ENCODE peak calls at places on chromosomes 11 and 22, in four cellular contexts. S is aorta; W is right cardiac atrium; Z is naive thymus-derived CD4-positive, alpha-beta T cell. U is an unnamed sample. For H3K4me1 and H3K9me3, the result is how much of the 10 kb centered on the place peaks cover.

GRCh38 chr11:10764412-10764811 is 13.4 kb downstream of the CTR9 start:
- DNase-seq in S (no peak), W (no peak), Z (no peak), U (no peak)

GRCh38 chr22:20080776-20081654 is 974 bp downstream of the DGCR8 start:
- DNase-seq in S (peak), W (peak), Z (no peak), U (no peak)

GRCh38 chr11:121780971-121781370 is 328.2 kb upstream of the SORL1-AS1 start:
- DNase-seq in S (no peak), W (no peak), Z (no peak), U (no peak)

GRCh38 chr11:267491-267994 is 10.7 kb upstream of the NLRP6 start:
- DNase-seq in S (no peak), W (no peak), Z (peak), U (peak)

GRCh38 chr11:20640401-20640800 is 29.0 kb upstream of the NELL1 start:
- DNase-seq in S (no peak), W (no peak), Z (no peak), U (no peak)

GRCh38 chr22:35961480-35961902 is 67.1 kb downstream of the RBFOX2 start:
- DNase-seq in S (peak), W (peak), Z (no peak), U (no peak)

GRCh38 chr11:58060535-58060934 is 29.8 kb downstream of the OR6Q1 start:
- DNase-seq in S (no peak), W (no peak), Z (no peak), U (no peak)

GRCh38 chr22:21078916-21079315 is 33.2 kb downstream of the LRRC74B start:
- DNase-seq in S (no peak), W (no peak), Z (no peak), U (no peak)

GRCh38 chr11:120707098-120707497 is 195.6 kb downstream of the GRIK4 start:
- DNase-seq in S (no peak), W (no peak), Z (no peak), U (no peak)

GRCh38 chr22:32323513-32324164 is 34.0 kb upstream of the RFPL3 start:
- DNase-seq in S (peak), W (no peak), Z (no peak), U (no peak)

GRCh38 chr11:117022526-117022925 is 75.7 kb downstream of the SIK3 start:
- DNase-seq in S (no peak), W (no peak), Z (no peak), U (no peak)
- H3K4me1 ChIP-seq in S (under half), W (under half), Z (under half), U (under half)

GRCh38 chr11:2663506-2663905 is 36.3 kb downstream of the KCNQ1OT1 start:
- DNase-seq in S (no peak), W (no peak), Z (no peak), U (no peak)

GRCh38 chr11:2660357-2660939 is 39.3 kb downstream of the KCNQ1OT1 start:
- DNase-seq in S (no peak), W (no peak), Z (no peak), U (no peak)

GRCh38 chr11:2661173-2662023 is 38.4 kb downstream of the KCNQ1OT1 start:
- DNase-seq in S (no peak), W (no peak), Z (no peak), U (no peak)

GRCh38 chr11:2662430-2663299 is 37.1 kb downstream of the KCNQ1OT1 start:
- DNase-seq in S (peak), W (no peak), Z (no peak), U (no peak)

DNA sequence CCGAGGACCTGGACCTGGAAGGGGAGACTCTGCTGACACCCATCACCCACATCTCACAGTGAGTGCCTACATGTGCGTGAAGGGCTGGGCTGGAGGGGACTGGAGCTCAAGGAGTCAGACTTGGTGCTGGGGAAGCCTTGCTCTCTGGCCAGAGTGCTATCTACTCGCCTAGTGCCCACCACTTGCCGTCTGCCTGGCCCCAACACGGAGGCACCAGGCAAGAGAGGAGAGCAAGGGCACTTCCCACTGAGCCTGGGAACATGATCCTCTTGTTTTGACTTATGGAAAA is 37.8 kb downstream of the KCNQ1OT1 start:
- DNase-seq in S (no peak), W (no peak), Z (no peak), U (no peak)
- H3K9me3 ChIP-seq in S (under half), W (under half), Z (under half), U (under half)

DNA sequence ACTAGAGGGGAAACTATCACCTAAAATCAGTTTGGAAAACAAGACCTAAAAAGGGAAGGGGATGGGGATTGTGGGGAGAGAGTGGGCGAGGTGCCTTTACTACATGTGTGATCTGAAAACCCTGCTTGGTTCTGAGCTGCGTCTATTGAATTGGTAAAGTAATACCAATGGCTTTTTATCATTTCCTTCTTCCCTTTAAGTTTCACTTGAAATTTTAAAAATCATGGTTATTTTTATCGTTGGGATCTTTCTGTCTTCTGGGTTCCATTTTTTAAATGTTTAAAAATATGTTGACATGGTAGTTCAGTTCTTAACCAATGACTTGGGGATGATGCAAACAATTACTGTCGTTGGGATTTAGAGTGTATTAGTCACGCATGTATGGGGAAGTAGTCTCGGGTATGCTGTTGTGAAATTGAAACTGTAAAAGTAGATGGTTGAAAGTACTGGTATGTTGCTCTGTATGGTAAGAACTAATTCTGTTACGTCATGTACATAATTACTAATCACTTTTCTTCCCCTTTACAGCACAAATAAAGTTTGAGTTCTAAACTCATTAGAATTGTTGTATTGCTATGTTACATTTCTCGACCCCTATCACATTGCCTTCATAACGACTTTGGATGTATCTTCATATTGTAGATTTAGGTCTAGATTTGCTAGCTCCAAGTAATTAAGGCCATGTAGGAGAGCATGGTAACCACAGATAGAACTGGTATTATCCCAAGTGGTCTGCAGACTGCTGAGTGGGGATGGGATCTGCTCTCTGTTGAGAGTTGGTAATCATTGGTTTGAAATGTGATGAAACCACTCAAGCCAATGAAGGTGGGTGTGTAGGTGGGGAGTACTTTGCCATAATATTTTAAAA is 3.6 kb downstream of the NEAT1 start:
- DNase-seq in S (no peak), W (no peak), Z (peak), U (no peak)
- H3K4me1 ChIP-seq in S (under half), W (under half), Z (under half), U (under half)

GRCh38 chr11:71201231-71201630 is 51.1 kb downstream of the SHANK2 start:
- DNase-seq in S (peak), W (no peak), Z (no peak), U (no peak)
- H3K9me3 ChIP-seq in S (under half), W (under half), Z (under half), U (under half)

DNA sequence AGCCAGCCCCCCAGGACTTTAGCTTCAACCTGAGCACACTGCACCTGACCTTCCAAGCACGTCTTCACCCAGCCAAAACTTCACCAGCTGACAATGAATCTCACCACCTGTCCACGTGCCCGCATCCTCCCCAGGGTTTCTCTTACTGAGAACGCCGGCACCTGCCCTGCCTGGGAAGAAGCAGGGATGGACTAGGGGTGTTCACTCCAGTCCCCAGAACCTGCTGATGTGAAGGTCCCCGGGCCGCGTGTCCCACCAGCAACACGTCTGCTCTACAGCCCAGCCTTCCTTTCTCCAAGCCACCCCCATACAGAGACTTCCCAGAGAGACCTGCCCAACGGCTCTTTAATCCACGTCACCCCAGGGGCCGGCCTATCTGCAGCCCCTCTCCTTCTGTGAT is 12.8 kb downstream of the CPT1A start:
- DNase-seq in S (no peak), W (no peak), Z (no peak), U (no peak)
- H3K4me1 ChIP-seq in S (under half), W (under half), Z (under half), U (under half)

DNA sequence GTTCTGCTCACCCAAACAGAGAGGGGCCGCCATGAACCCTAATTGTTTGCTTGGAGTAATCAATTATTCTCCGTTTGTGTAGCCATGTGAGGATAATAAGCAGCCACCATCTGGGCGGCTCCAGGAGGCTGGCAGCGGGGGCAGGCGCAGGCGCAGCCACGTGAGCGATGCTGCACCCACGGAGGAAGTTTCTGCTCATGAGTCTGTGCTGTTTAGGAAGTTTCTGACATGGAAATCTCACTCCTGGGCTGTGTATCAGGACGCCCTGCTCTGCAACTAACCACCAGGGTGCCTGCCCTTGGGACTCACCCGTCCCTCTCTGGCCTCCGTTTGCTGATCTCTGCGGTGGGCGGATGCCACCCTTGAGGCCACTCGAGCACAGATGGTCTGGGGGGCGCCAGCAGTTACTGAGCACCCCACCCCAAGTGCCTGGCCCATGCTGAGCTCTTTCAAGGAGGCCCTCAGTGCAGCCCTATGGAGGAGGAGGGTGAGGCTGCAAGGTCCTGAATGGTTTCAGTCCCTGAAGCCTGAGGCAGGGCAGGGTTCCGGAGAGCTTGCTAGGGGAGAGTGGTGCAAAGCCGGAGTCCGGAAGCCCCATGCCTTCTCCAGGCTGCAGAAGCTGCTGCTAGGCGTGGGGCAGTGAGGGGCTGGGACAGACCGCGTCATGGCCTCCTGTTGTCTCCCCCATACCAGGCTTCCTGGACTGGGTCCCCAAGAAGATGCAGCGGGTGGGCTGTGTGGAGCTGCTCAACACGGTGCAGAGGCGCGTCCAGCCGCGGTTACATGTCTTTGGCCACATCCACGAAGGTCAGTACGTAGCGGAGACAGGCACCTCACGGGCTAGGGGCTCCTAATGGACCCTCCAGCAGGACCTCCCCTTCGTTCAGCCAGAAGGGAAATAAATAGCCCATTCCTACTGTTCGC is 90.4 kb downstream of the MPPED1 start:
- DNase-seq in S (no peak), W (no peak), Z (no peak), U (no peak)
- H3K9me3 ChIP-seq in S (under half), W (under half), Z (under half), U (under half)

DNA sequence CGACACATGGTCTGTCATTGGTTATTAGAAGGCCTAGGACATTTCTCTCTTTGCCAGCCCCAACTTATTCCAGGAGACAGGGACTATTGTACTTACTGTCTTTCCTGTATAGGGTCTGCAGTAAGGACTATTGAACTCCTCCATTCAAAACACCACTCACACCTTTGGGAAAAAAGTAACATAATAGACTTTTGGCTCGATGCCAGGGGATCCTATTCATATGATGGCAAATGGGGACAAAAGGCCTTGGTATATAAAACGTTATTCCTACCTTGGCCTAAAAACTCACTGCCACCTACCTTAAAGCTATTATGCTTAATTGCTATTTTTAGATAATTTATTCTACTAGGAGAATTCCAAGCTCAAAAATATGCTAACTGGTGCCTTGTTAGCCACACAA is 6.3 kb upstream of the NDUFC2 start:
- DNase-seq in S (no peak), W (no peak), Z (no peak), U (no peak)
- H3K4me1 ChIP-seq in S (under half), W (under half), Z (under half), U (under half)

GRCh38 chr22:48551061-48551460 is 1276.6 kb downstream of the BRD1 start:
- DNase-seq in S (no peak), W (no peak), Z (no peak), U (no peak)
- H3K9me3 ChIP-seq in S (under half), W (under half), Z (under half), U (under half)

U was measured in RWPE2.